ENCODE peak calls at places on chromosomes 2 and 18, in four cellular contexts. O is tibial artery; Q is naive thymus-derived CD4-positive, alpha-beta T cell; L is cardiac fibroblast. C is an unnamed sample.

GRCh38 chr2:182164686-182165085 is 179.0 kb downstream of the PPP1R1C start:
- DNase-seq in Q (no peak), O (no peak), L (no peak), C (no peak)

GRCh38 chr2:195150819-195151218 is 506.2 kb upstream of the SLC39A10 start:
- DNase-seq in Q (no peak), L (no peak), O (no peak), C (no peak)

GRCh38 chr2:143685439-143686078 is 556.3 kb downstream of the ARHGAP15 start:
- DNase-seq in O (no peak), L (no peak), Q (no peak), C (no peak)

GRCh38 chr2:199488772-199489400 is 31.1 kb upstream of the SATB2 start:
- DNase-seq in L (peak), O (no peak), Q (no peak), C (peak)

GRCh38 chr18:74598350-74599001 is 806 bp downstream of the ZNF407 start:
- DNase-seq in Q (peak), O (peak), L (peak), C (peak)

GRCh38 chr2:182587831-182588230 is 128.2 kb upstream of the DNAJC10 start:
- DNase-seq in L (peak), O (no peak), Q (no peak), C (no peak)

GRCh38 chr2:52144588-52144987 is 1112.7 kb upstream of the NRXN1 start:
- DNase-seq in O (no peak), Q (no peak), L (peak), C (no peak)

GRCh38 chr2:7007846-7008741 is 90.9 kb downstream of the RNF144A start:
- DNase-seq in Q (no peak), L (peak), O (peak), C (peak)

GRCh38 chr18:76256897-76257500 is 238.0 kb downstream of the ZNF516 start:
- DNase-seq in O (no peak), Q (no peak), L (peak), C (peak)

GRCh38 chr2:17976871-17977746 is 98.6 kb downstream of the KCNS3 start:
- DNase-seq in O (peak), L (peak), Q (no peak), C (no peak)

GRCh38 chr2:4258563-4258962 is 555.2 kb downstream of the DCDC2C start:
- DNase-seq in L (no peak), O (no peak), Q (no peak), C (no peak)

GRCh38 chr18:34661464-34662087 is 48.5 kb upstream of the DTNA start:
- DNase-seq in L (peak), O (no peak), Q (no peak), C (no peak)

GRCh38 chr2:70553584-70554337 is at the start of gene TGFA:
- DNase-seq in L (peak), O (peak), Q (peak), C (peak)

GRCh38 chr2:23289671-23290070 is 95.3 kb upstream of the KLHL29 start:
- DNase-seq in Q (no peak), L (no peak), O (no peak), C (no peak)

GRCh38 chr2:65204461-65205230 is 23.0 kb upstream of the ACTR2 start:
- DNase-seq in Q (no peak), L (peak), O (no peak), C (peak)

GRCh38 chr2:37781028-37781427 is 109.6 kb upstream of the CDC42EP3 start:
- DNase-seq in L (peak), Q (no peak), O (no peak), C (no peak)

GRCh38 chr2:69936913-69937312 is 22.0 kb downstream of the MXD1 start:
- DNase-seq in O (no peak), Q (no peak), L (peak), C (no peak)

GRCh38 chr2:143807192-143807591 is 678.0 kb downstream of the ARHGAP15 start:
- DNase-seq in L (no peak), O (no peak), Q (no peak), C (no peak)

GRCh38 chr2:241821460-241822263 is 12.7 kb downstream of the NEU4 start:
- DNase-seq in Q (no peak), O (no peak), L (no peak), C (no peak)